ENCODE peak calls at places on chromosomes 2 and 18, in eight cellular contexts. One of them, this sample, is unnamed.

GRCh38 chr2:164903944-164904343 is 51.4 kb downstream of the SLC38A11 start:
- DNase-seq in colonic mucosa: no peak
- DNase-seq in cardiac muscle cell: peak; percentile 30
- DNase-seq in stimulated activated CD4-positive, alpha-beta T cell treated with anti-CD3 and anti-CD28 coated beads, Interleukin-4, amount 100 ng/mL, for 1 hour: no peak
- DNase-seq in GM12891: no peak
- DNase-seq in aorta: no peak
- DNase-seq in ecto neural progenitor cell: no peak
- DNase-seq in GM12865: no peak
- DNase-seq in this sample: peak; percentile 32

GRCh38 chr2:31318360-31319336 is 84.7 kb downstream of the EHD3 start:
- DNase-seq in colonic mucosa: peak; percentile 22
- DNase-seq in cardiac muscle cell: peak; percentile 81
- DNase-seq in stimulated activated CD4-positive, alpha-beta T cell treated with anti-CD3 and anti-CD28 coated beads, Interleukin-4, amount 100 ng/mL, for 1 hour: peak; percentile 27
- DNase-seq in GM12891: no peak
- DNase-seq in aorta: no peak
- DNase-seq in ecto neural progenitor cell: no peak
- DNase-seq in GM12865: peak; percentile 45
- DNase-seq in this sample: no peak

GRCh38 chr18:21605218-21605617 is 4.7 kb upstream of the ESCO1 start:
- DNase-seq in colonic mucosa: no peak
- DNase-seq in cardiac muscle cell: peak; percentile 6
- DNase-seq in stimulated activated CD4-positive, alpha-beta T cell treated with anti-CD3 and anti-CD28 coated beads, Interleukin-4, amount 100 ng/mL, for 1 hour: no peak
- DNase-seq in GM12891: no peak
- DNase-seq in aorta: no peak
- DNase-seq in ecto neural progenitor cell: no peak
- DNase-seq in GM12865: no peak
- DNase-seq in this sample: no peak

GRCh38 chr2:71333619-71334018 is 2.0 kb downstream of the ZNF638 start:
- DNase-seq in colonic mucosa: no peak
- DNase-seq in cardiac muscle cell: no peak
- DNase-seq in stimulated activated CD4-positive, alpha-beta T cell treated with anti-CD3 and anti-CD28 coated beads, Interleukin-4, amount 100 ng/mL, for 1 hour: no peak
- DNase-seq in GM12891: no peak
- DNase-seq in aorta: no peak
- DNase-seq in ecto neural progenitor cell: no peak
- DNase-seq in GM12865: no peak
- DNase-seq in this sample: no peak

GRCh38 chr2:68839260-68839833 is 31.9 kb downstream of the BMP10 start:
- DNase-seq in colonic mucosa: no peak
- DNase-seq in cardiac muscle cell: peak; percentile 40
- DNase-seq in stimulated activated CD4-positive, alpha-beta T cell treated with anti-CD3 and anti-CD28 coated beads, Interleukin-4, amount 100 ng/mL, for 1 hour: peak; percentile 15
- DNase-seq in GM12891: no peak
- DNase-seq in aorta: no peak
- DNase-seq in ecto neural progenitor cell: no peak
- DNase-seq in GM12865: peak; percentile 20
- DNase-seq in this sample: peak; percentile 21

GRCh38 chr2:205722538-205722878 is 40.2 kb downstream of the NRP2 start:
- DNase-seq in colonic mucosa: no peak
- DNase-seq in cardiac muscle cell: no peak
- DNase-seq in stimulated activated CD4-positive, alpha-beta T cell treated with anti-CD3 and anti-CD28 coated beads, Interleukin-4, amount 100 ng/mL, for 1 hour: no peak
- DNase-seq in GM12891: no peak
- DNase-seq in aorta: no peak
- DNase-seq in ecto neural progenitor cell: no peak
- DNase-seq in GM12865: no peak
- DNase-seq in this sample: no peak

GRCh38 chr2:54757496-54757895 is 34.0 kb downstream of the EML6 start:
- DNase-seq in colonic mucosa: no peak
- DNase-seq in cardiac muscle cell: peak; percentile 69
- DNase-seq in stimulated activated CD4-positive, alpha-beta T cell treated with anti-CD3 and anti-CD28 coated beads, Interleukin-4, amount 100 ng/mL, for 1 hour: no peak
- DNase-seq in GM12891: peak; percentile 2
- DNase-seq in aorta: no peak
- DNase-seq in ecto neural progenitor cell: no peak
- DNase-seq in GM12865: peak; percentile 51
- DNase-seq in this sample: no peak

GRCh38 chr2:170235860-170236638 is 58.1 kb downstream of the MYO3B start:
- DNase-seq in colonic mucosa: no peak
- DNase-seq in cardiac muscle cell: peak; percentile 68
- DNase-seq in stimulated activated CD4-positive, alpha-beta T cell treated with anti-CD3 and anti-CD28 coated beads, Interleukin-4, amount 100 ng/mL, for 1 hour: no peak
- DNase-seq in GM12891: peak; percentile 18
- DNase-seq in aorta: no peak
- DNase-seq in ecto neural progenitor cell: no peak
- DNase-seq in GM12865: peak; percentile 55
- DNase-seq in this sample: peak; percentile 45

GRCh38 chr2:30335981-30336538 is 104.7 kb downstream of the LBH start:
- DNase-seq in colonic mucosa: no peak
- DNase-seq in cardiac muscle cell: no peak
- DNase-seq in stimulated activated CD4-positive, alpha-beta T cell treated with anti-CD3 and anti-CD28 coated beads, Interleukin-4, amount 100 ng/mL, for 1 hour: peak; percentile 16
- DNase-seq in GM12891: no peak
- DNase-seq in aorta: no peak
- DNase-seq in ecto neural progenitor cell: no peak
- DNase-seq in GM12865: peak; percentile 58
- DNase-seq in this sample: no peak

GRCh38 chr2:237497820-237498128 is 10.7 kb downstream of the MLPH start:
- DNase-seq in colonic mucosa: no peak
- DNase-seq in cardiac muscle cell: peak; percentile 52
- DNase-seq in stimulated activated CD4-positive, alpha-beta T cell treated with anti-CD3 and anti-CD28 coated beads, Interleukin-4, amount 100 ng/mL, for 1 hour: no peak
- DNase-seq in GM12891: no peak
- DNase-seq in aorta: peak; percentile 73
- DNase-seq in ecto neural progenitor cell: no peak
- DNase-seq in GM12865: no peak
- DNase-seq in this sample: no peak

GRCh38 chr18:68623342-68623741 is 91.6 kb downstream of the TMX3 start:
- DNase-seq in colonic mucosa: no peak
- DNase-seq in cardiac muscle cell: peak; percentile 86
- DNase-seq in stimulated activated CD4-positive, alpha-beta T cell treated with anti-CD3 and anti-CD28 coated beads, Interleukin-4, amount 100 ng/mL, for 1 hour: no peak
- DNase-seq in GM12891: peak; percentile 19
- DNase-seq in aorta: no peak
- DNase-seq in ecto neural progenitor cell: peak; percentile 63
- DNase-seq in GM12865: peak; percentile 58
- DNase-seq in this sample: peak; percentile 60

GRCh38 chr2:26924731-26925099 is 45.7 kb upstream of the MAPRE3 start:
- DNase-seq in colonic mucosa: no peak
- DNase-seq in cardiac muscle cell: no peak
- DNase-seq in stimulated activated CD4-positive, alpha-beta T cell treated with anti-CD3 and anti-CD28 coated beads, Interleukin-4, amount 100 ng/mL, for 1 hour: no peak
- DNase-seq in GM12891: no peak
- DNase-seq in aorta: no peak
- DNase-seq in ecto neural progenitor cell: peak; percentile 42
- DNase-seq in GM12865: no peak
- DNase-seq in this sample: no peak

GRCh38 chr2:121721926-121722325 is 14.7 kb downstream of the NIFK start:
- DNase-seq in colonic mucosa: no peak
- DNase-seq in cardiac muscle cell: peak; percentile 67
- DNase-seq in stimulated activated CD4-positive, alpha-beta T cell treated with anti-CD3 and anti-CD28 coated beads, Interleukin-4, amount 100 ng/mL, for 1 hour: no peak
- DNase-seq in GM12891: no peak
- DNase-seq in aorta: peak; percentile 76
- DNase-seq in ecto neural progenitor cell: no peak
- DNase-seq in GM12865: no peak
- DNase-seq in this sample: no peak

GRCh38 chr2:74841663-74842062 is 7.7 kb downstream of the HK2 start:
- DNase-seq in colonic mucosa: no peak
- DNase-seq in cardiac muscle cell: no peak
- DNase-seq in stimulated activated CD4-positive, alpha-beta T cell treated with anti-CD3 and anti-CD28 coated beads, Interleukin-4, amount 100 ng/mL, for 1 hour: no peak
- DNase-seq in GM12891: no peak
- DNase-seq in aorta: no peak
- DNase-seq in ecto neural progenitor cell: no peak
- DNase-seq in GM12865: no peak
- DNase-seq in this sample: no peak

GRCh38 chr2:105919826-105920225 is 175.1 kb downstream of the NCK2 start:
- DNase-seq in colonic mucosa: peak; percentile 45
- DNase-seq in cardiac muscle cell: peak; percentile 78
- DNase-seq in stimulated activated CD4-positive, alpha-beta T cell treated with anti-CD3 and anti-CD28 coated beads, Interleukin-4, amount 100 ng/mL, for 1 hour: peak; percentile 49
- DNase-seq in GM12891: no peak
- DNase-seq in aorta: peak; percentile 9
- DNase-seq in ecto neural progenitor cell: no peak
- DNase-seq in GM12865: peak; percentile 50
- DNase-seq in this sample: peak; percentile 73

GRCh38 chr18:27240383-27240782 is 55.3 kb upstream of the CHST9 start:
- DNase-seq in colonic mucosa: no peak
- DNase-seq in cardiac muscle cell: no peak
- DNase-seq in stimulated activated CD4-positive, alpha-beta T cell treated with anti-CD3 and anti-CD28 coated beads, Interleukin-4, amount 100 ng/mL, for 1 hour: no peak
- DNase-seq in GM12891: no peak
- DNase-seq in aorta: no peak
- DNase-seq in ecto neural progenitor cell: no peak
- DNase-seq in GM12865: no peak
- DNase-seq in this sample: no peak

GRCh38 chr2:118474151-118474561 is 373.3 kb downstream of the EN1 start:
- DNase-seq in colonic mucosa: no peak
- DNase-seq in cardiac muscle cell: no peak
- DNase-seq in stimulated activated CD4-positive, alpha-beta T cell treated with anti-CD3 and anti-CD28 coated beads, Interleukin-4, amount 100 ng/mL, for 1 hour: no peak
- DNase-seq in GM12891: no peak
- DNase-seq in aorta: no peak
- DNase-seq in ecto neural progenitor cell: peak; percentile 56
- DNase-seq in GM12865: no peak
- DNase-seq in this sample: no peak

GRCh38 chr2:235247001-235247400 is 246.8 kb upstream of the AGAP1 start:
- DNase-seq in colonic mucosa: no peak
- DNase-seq in cardiac muscle cell: no peak
- DNase-seq in stimulated activated CD4-positive, alpha-beta T cell treated with anti-CD3 and anti-CD28 coated beads, Interleukin-4, amount 100 ng/mL, for 1 hour: no peak
- DNase-seq in GM12891: no peak
- DNase-seq in aorta: no peak
- DNase-seq in ecto neural progenitor cell: no peak
- DNase-seq in GM12865: no peak
- DNase-seq in this sample: no peak

GRCh38 chr2:86274918-86275275 is 62.5 kb downstream of the REEP1 start:
- DNase-seq in colonic mucosa: peak; percentile 89
- DNase-seq in cardiac muscle cell: peak; percentile 42
- DNase-seq in stimulated activated CD4-positive, alpha-beta T cell treated with anti-CD3 and anti-CD28 coated beads, Interleukin-4, amount 100 ng/mL, for 1 hour: no peak
- DNase-seq in GM12891: no peak
- DNase-seq in aorta: no peak
- DNase-seq in ecto neural progenitor cell: no peak
- DNase-seq in GM12865: peak; percentile 71
- DNase-seq in this sample: peak; percentile 61

GRCh38 chr18:25799221-25799620 is 291.2 kb downstream of the SS18 start:
- DNase-seq in colonic mucosa: no peak
- DNase-seq in cardiac muscle cell: no peak
- DNase-seq in stimulated activated CD4-positive, alpha-beta T cell treated with anti-CD3 and anti-CD28 coated beads, Interleukin-4, amount 100 ng/mL, for 1 hour: no peak
- DNase-seq in GM12891: no peak
- DNase-seq in aorta: no peak
- DNase-seq in ecto neural progenitor cell: no peak
- DNase-seq in GM12865: no peak
- DNase-seq in this sample: no peak

GRCh38 chr2:222318712-222319575 is 20.1 kb upstream of the PAX3 start:
- DNase-seq in colonic mucosa: peak; percentile 38
- DNase-seq in cardiac muscle cell: peak; percentile 54
- DNase-seq in stimulated activated CD4-positive, alpha-beta T cell treated with anti-CD3 and anti-CD28 coated beads, Interleukin-4, amount 100 ng/mL, for 1 hour: peak; percentile 38
- DNase-seq in GM12891: no peak
- DNase-seq in aorta: peak; percentile 77
- DNase-seq in ecto neural progenitor cell: peak; percentile 81
- DNase-seq in GM12865: peak; percentile 74
- DNase-seq in this sample: peak; percentile 78

GRCh38 chr2:238389985-238390682 is 36.6 kb upstream of the ASB1 start:
- DNase-seq in colonic mucosa: no peak
- DNase-seq in cardiac muscle cell: no peak
- DNase-seq in stimulated activated CD4-positive, alpha-beta T cell treated with anti-CD3 and anti-CD28 coated beads, Interleukin-4, amount 100 ng/mL, for 1 hour: no peak
- DNase-seq in GM12891: no peak
- DNase-seq in aorta: no peak
- DNase-seq in ecto neural progenitor cell: no peak
- DNase-seq in GM12865: no peak
- DNase-seq in this sample: peak; percentile 36

GRCh38 chr2:102463160-102463559 is 9.9 kb upstream of the SLC9A4 start:
- DNase-seq in colonic mucosa: no peak
- DNase-seq in cardiac muscle cell: no peak
- DNase-seq in stimulated activated CD4-positive, alpha-beta T cell treated with anti-CD3 and anti-CD28 coated beads, Interleukin-4, amount 100 ng/mL, for 1 hour: no peak
- DNase-seq in GM12891: no peak
- DNase-seq in aorta: no peak
- DNase-seq in ecto neural progenitor cell: no peak
- DNase-seq in GM12865: no peak
- DNase-seq in this sample: no peak

GRCh38 chr2:157592983-157593382 is 35.7 kb downstream of the ACVR1C start:
- DNase-seq in colonic mucosa: no peak
- DNase-seq in cardiac muscle cell: peak; percentile 21
- DNase-seq in stimulated activated CD4-positive, alpha-beta T cell treated with anti-CD3 and anti-CD28 coated beads, Interleukin-4, amount 100 ng/mL, for 1 hour: no peak
- DNase-seq in GM12891: no peak
- DNase-seq in aorta: no peak
- DNase-seq in ecto neural progenitor cell: no peak
- DNase-seq in GM12865: peak; percentile 11
- DNase-seq in this sample: no peak

GRCh38 chr2:168231609-168232241 is 15.7 kb downstream of the STK39 start:
- DNase-seq in colonic mucosa: no peak
- DNase-seq in cardiac muscle cell: no peak
- DNase-seq in stimulated activated CD4-positive, alpha-beta T cell treated with anti-CD3 and anti-CD28 coated beads, Interleukin-4, amount 100 ng/mL, for 1 hour: no peak
- DNase-seq in GM12891: no peak
- DNase-seq in aorta: no peak
- DNase-seq in ecto neural progenitor cell: no peak
- DNase-seq in GM12865: no peak
- DNase-seq in this sample: no peak

GRCh38 chr2:101823347-101823791 is 125.9 kb downstream of the MAP4K4 start:
- DNase-seq in colonic mucosa: peak; percentile 74
- DNase-seq in cardiac muscle cell: peak; percentile 78
- DNase-seq in stimulated activated CD4-positive, alpha-beta T cell treated with anti-CD3 and anti-CD28 coated beads, Interleukin-4, amount 100 ng/mL, for 1 hour: peak; percentile 62
- DNase-seq in GM12891: no peak
- DNase-seq in aorta: no peak
- DNase-seq in ecto neural progenitor cell: peak; percentile 64
- DNase-seq in GM12865: peak; percentile 75
- DNase-seq in this sample: peak; percentile 73

GRCh38 chr2:102558463-102558862 is 60.9 kb upstream of the SLC9A2 start:
- DNase-seq in colonic mucosa: no peak
- DNase-seq in cardiac muscle cell: peak; percentile 17
- DNase-seq in stimulated activated CD4-positive, alpha-beta T cell treated with anti-CD3 and anti-CD28 coated beads, Interleukin-4, amount 100 ng/mL, for 1 hour: no peak
- DNase-seq in GM12891: no peak
- DNase-seq in aorta: no peak
- DNase-seq in ecto neural progenitor cell: no peak
- DNase-seq in GM12865: no peak
- DNase-seq in this sample: no peak